ENCODE peak calls at places on chromosome 14, in eight cellular contexts. E is HepG2, D is AG04450, Y is kidney, O is tibial artery, Z is fibroblast of the aortic adventitia, W is psoas muscle, U is fibroblast of mammary gland. M is an unnamed sample.

GRCh38 chr14:68444449-68445168 is 348.3 kb downstream of the ZFP36L1 start:
- DNase-seq in E (peak; percentile 20), D (no peak), Y (no peak), O (no peak), Z (peak; percentile 74), W (no peak), U (peak; percentile 70), M (no peak)

GRCh38 chr14:52700701-52701172 is 5.4 kb upstream of the ERO1A start:
- DNase-seq in E (peak; percentile 68), D (no peak), Y (no peak), O (no peak), Z (no peak), W (no peak), U (peak; percentile 9), M (peak; percentile 42)

GRCh38 chr14:55889124-55889523 is 229.1 kb upstream of the PELI2 start:
- DNase-seq in E (no peak), D (no peak), Y (no peak), O (no peak), Z (no peak), W (no peak), U (no peak), M (no peak)

GRCh38 chr14:74347096-74347794 is 1.0 kb upstream of the VRTN start:
- DNase-seq in E (no peak), D (no peak), Y (no peak), O (no peak), Z (no peak), W (no peak), U (no peak), M (no peak)

GRCh38 chr14:33393895-33394405 is 455.3 kb downstream of the NPAS3 start:
- DNase-seq in E (no peak), D (no peak), Y (no peak), O (no peak), Z (no peak), W (no peak), U (no peak), M (no peak)

GRCh38 chr14:74549588-74549987 is 56.0 kb downstream of the ISCA2 start:
- DNase-seq in E (no peak), D (no peak), Y (no peak), O (no peak), Z (no peak), W (peak; percentile 41), U (peak; percentile 22), M (peak; percentile 19)

GRCh38 chr14:56874375-56874774 is 64.1 kb upstream of the OTX2 start:
- DNase-seq in E (peak; percentile 18), D (no peak), Y (no peak), O (no peak), Z (no peak), W (no peak), U (peak; percentile 0), M (peak; percentile 49)

GRCh38 chr14:75242546-75243273 is 35.9 kb upstream of the FOS start:
- DNase-seq in E (no peak), D (peak; percentile 69), Y (peak; percentile 76), O (peak; percentile 39), Z (peak; percentile 93), W (peak; percentile 82), U (peak; percentile 93), M (no peak)

GRCh38 chr14:31414190-31414833 is 6.0 kb downstream of the HEATR5A start:
- DNase-seq in E (peak; percentile 49), D (no peak), Y (no peak), O (no peak), Z (peak; percentile 28), W (no peak), U (peak; percentile 40), M (no peak)

GRCh38 chr14:91870001-91870400 is 2.7 kb upstream of the TC2N start:
- DNase-seq in E (peak; percentile 5), D (no peak), Y (no peak), O (no peak), Z (no peak), W (no peak), U (no peak), M (no peak)

GRCh38 chr14:73728106-73729014 is 14.2 kb upstream of the PNMA1 start:
- DNase-seq in E (peak; percentile 60), D (no peak), Y (peak; percentile 91), O (peak; percentile 78), Z (peak; percentile 82), W (peak; percentile 92), U (peak; percentile 84), M (peak; percentile 90)

GRCh38 chr14:56150645-56151345 is 32.6 kb downstream of the PELI2 start:
- DNase-seq in E (no peak), D (no peak), Y (no peak), O (no peak), Z (no peak), W (no peak), U (no peak), M (no peak)

GRCh38 chr14:54805521-54806322 is 96.9 kb downstream of the GCH1 start:
- DNase-seq in E (peak; percentile 62), D (peak; percentile 65), Y (peak; percentile 90), O (peak; percentile 82), Z (peak; percentile 85), W (peak; percentile 92), U (peak; percentile 81), M (peak; percentile 85)

GRCh38 chr14:82689948-82690347 is 1156.3 kb upstream of the SEL1L start:
- DNase-seq in E (no peak), D (no peak), Y (no peak), O (no peak), Z (no peak), W (no peak), U (no peak), M (no peak)

GRCh38 chr14:68561531-68562007 is 231.3 kb downstream of the ZFP36L1 start:
- DNase-seq in E (peak; percentile 64), D (no peak), Y (no peak), O (no peak), Z (no peak), W (no peak), U (no peak), M (no peak)

GRCh38 chr14:101460521-101460920 is 100.8 kb upstream of the DIO3 start:
- DNase-seq in E (no peak), D (no peak), Y (peak; percentile 6), O (no peak), Z (no peak), W (no peak), U (no peak), M (no peak)

GRCh38 chr14:69868363-69868963 is 10.8 kb upstream of the SMOC1 start:
- DNase-seq in E (no peak), D (no peak), Y (no peak), O (no peak), Z (no peak), W (no peak), U (no peak), M (no peak)

GRCh38 chr14:51139221-51139681 is 44.3 kb upstream of the TRIM9 start:
- DNase-seq in E (no peak), D (no peak), Y (no peak), O (no peak), Z (no peak), W (no peak), U (peak; percentile 5), M (no peak)

GRCh38 chr14:69606258-69606657 is 5.1 kb upstream of the SUSD6 start:
- DNase-seq in E (peak; percentile 81), D (no peak), Y (no peak), O (no peak), Z (no peak), W (no peak), U (no peak), M (peak; percentile 92)

GRCh38 chr14:76011959-76012802 is 26.6 kb downstream of the IFT43 start:
- DNase-seq in E (no peak), D (peak; percentile 66), Y (peak; percentile 88), O (peak; percentile 31), Z (peak; percentile 16), W (no peak), U (no peak), M (no peak)

DNA sequence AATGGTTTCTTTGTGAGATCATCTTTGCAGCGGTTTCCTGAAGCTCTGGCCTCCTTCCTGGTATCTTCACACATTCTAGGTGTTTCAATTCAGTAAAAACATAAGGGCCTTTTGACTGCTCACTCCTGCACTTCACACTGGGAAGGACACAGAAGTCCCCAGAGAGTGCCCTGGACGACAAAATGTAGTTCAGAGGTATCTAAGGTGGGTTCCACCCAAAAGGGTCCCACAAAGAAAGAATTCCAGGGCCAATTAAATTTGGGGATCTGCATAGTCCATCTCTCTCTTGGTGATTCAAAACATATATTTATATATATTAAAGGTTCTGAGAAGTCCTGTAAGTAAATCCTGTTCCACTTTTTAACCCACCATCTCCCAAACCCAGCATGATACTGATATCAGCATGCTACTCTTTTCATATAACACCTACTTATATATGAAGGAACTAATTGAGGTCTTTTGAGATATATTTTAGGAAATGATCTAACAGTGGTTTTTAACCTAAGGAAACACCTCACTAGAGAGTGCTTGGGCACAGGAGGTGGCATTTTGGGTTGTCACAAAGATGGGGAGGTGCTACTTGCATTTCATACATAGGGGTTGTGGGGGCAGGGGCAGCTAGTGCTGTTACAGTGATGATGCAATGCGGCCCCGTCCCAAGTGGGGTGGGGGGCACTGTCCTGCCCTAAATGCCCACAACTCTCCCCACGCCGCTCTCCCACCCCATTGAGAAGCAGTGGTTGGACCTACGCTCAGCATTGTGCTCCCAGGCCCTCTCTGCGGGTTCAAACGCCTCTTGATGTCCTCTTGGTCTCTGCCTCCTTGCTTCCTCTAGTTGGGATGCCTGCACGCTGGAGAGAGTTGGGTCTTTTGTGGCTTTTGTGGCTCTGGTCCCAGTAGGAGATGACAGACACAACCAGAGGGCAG is 109.4 kb downstream of the ARF6 start:
- DNase-seq in E (no peak), D (no peak), Y (peak; percentile 81), O (peak; percentile 28), Z (no peak), W (peak; percentile 58), U (no peak), M (no peak)
- H3K4me3 ChIP-seq in E (peak overlapping the region; percentile 67), D (no peak overlapping the region), Y (peak overlapping the region; percentile 66), O (peak overlapping the region; percentile 55), Z (no peak overlapping the region), W (peak overlapping the region; percentile 73), U (no peak overlapping the region), M (peak overlapping the region; percentile 49)

GRCh38 chr14:96307434-96307833 is 51.4 kb downstream of the BDKRB1 start:
- DNase-seq in E (peak; percentile 1), D (no peak), Y (no peak), O (no peak), Z (no peak), W (no peak), U (no peak), M (no peak)
- TF ChIP-seq CTCF in E (no peak), D (no peak), Y (no peak), O (no peak), Z (no peak), W (no peak), U (no peak), M (peak; percentile 32)

GRCh38 chr14:64196668-64197411 is 97.3 kb downstream of the ESR2 start:
- DNase-seq in E (no peak), D (peak; percentile 11), Y (no peak), O (no peak), Z (peak; percentile 41), W (no peak), U (peak; percentile 26), M (no peak)
- H3K4me3 ChIP-seq in E (no peak overlapping the region), D (peak overlapping the region; percentile 69), Y (peak overlapping the region; percentile 38), O (peak overlapping the region; percentile 24), Z (peak overlapping the region; percentile 60), W (peak overlapping the region; percentile 52), U (peak overlapping the region; percentile 48), M (no peak overlapping the region)

DNA sequence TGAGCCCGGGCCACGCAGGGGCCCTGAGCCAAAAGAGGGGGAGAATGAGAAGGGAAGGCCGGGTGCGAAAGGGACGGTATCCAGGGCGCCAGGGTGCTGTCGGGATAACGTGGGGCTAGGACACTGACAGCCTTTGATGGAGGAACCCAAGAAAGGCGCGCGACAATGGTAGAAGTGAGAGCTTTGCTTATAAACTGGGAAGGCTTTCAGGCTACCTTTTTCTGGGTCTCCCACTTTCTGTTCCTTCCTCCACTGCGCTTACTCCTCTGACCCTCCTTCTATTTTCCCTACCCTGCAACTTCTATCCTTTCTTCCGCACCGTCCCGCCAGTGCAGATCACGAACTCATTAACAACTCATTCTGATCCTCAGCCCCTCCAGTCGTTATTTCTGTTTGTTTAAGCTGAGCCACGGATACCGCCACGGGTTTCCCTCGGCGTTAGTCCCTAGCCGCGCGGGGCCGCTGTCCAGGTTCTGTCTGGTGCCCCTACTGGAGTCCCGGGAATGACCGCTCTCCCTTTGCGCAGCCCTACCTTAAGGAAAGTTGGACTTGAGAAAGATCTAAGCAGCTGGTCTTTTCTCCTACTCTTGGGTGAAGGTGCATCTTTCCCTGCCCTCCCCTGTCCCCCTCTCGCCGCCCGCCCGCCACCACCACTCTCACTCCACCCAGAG is 3.0 kb downstream of the SSTR1 start:
- DNase-seq in E (no peak), D (no peak), Y (peak; percentile 72), O (no peak), Z (peak; percentile 36), W (peak; percentile 59), U (peak; percentile 57), M (no peak)
- TF ChIP-seq CTCF in E (no peak), D (peak; percentile 51), Y (no peak), O (peak; percentile 3), Z (peak; percentile 35), W (peak; percentile 14), U (peak; percentile 37), M (no peak)

M was measured in Caco-2.